ENCODE peak calls at places on chromosomes 6 and 20, in nine cellular contexts. One of them, this sample, is unnamed.

GRCh38 chr6:93468291-93468690 is 48.9 kb upstream of the EPHA7 start:
- DNase-seq in stimulated activated CD8-positive, alpha-beta memory T cell treated with anti-CD3 and anti-CD28 coated beads, Interleukin-15, amount 100 ng/mL, for 1 hour: no peak
- DNase-seq in stimulated activated CD4-positive, alpha-beta T cell treated with anti-CD3 and anti-CD28 coated beads, Interleukin-12 subunit alpha, Interleukin-12 subunit beta, amount 100 ng/mL, for 48 hours: no peak
- DNase-seq in hepatic stellate cell: no peak
- DNase-seq in body of pancreas: no peak
- DNase-seq in G401: peak
- DNase-seq in NCI-H774: peak
- DNase-seq in germinal center: no peak
- DNase-seq in KBM-7: no peak
- DNase-seq in this sample: no peak

GRCh38 chr6:45920819-45921511 is 94.7 kb downstream of the CLIC5 start:
- DNase-seq in stimulated activated CD8-positive, alpha-beta memory T cell treated with anti-CD3 and anti-CD28 coated beads, Interleukin-15, amount 100 ng/mL, for 1 hour: no peak
- DNase-seq in stimulated activated CD4-positive, alpha-beta T cell treated with anti-CD3 and anti-CD28 coated beads, Interleukin-12 subunit alpha, Interleukin-12 subunit beta, amount 100 ng/mL, for 48 hours: no peak
- DNase-seq in hepatic stellate cell: no peak
- DNase-seq in body of pancreas: no peak
- DNase-seq in G401: no peak
- DNase-seq in NCI-H774: no peak
- DNase-seq in germinal center: no peak
- DNase-seq in KBM-7: no peak
- DNase-seq in this sample: no peak

GRCh38 chr6:152983637-152984386 is 971 bp upstream of the FBXO5 start:
- DNase-seq in stimulated activated CD8-positive, alpha-beta memory T cell treated with anti-CD3 and anti-CD28 coated beads, Interleukin-15, amount 100 ng/mL, for 1 hour: peak
- DNase-seq in stimulated activated CD4-positive, alpha-beta T cell treated with anti-CD3 and anti-CD28 coated beads, Interleukin-12 subunit alpha, Interleukin-12 subunit beta, amount 100 ng/mL, for 48 hours: peak
- DNase-seq in hepatic stellate cell: peak
- DNase-seq in body of pancreas: peak
- DNase-seq in G401: peak
- DNase-seq in NCI-H774: peak
- DNase-seq in germinal center: peak
- DNase-seq in KBM-7: peak
- DNase-seq in this sample: peak

GRCh38 chr6:135604035-135604865 is 106.7 kb upstream of the AHI1 start:
- DNase-seq in stimulated activated CD8-positive, alpha-beta memory T cell treated with anti-CD3 and anti-CD28 coated beads, Interleukin-15, amount 100 ng/mL, for 1 hour: no peak
- DNase-seq in stimulated activated CD4-positive, alpha-beta T cell treated with anti-CD3 and anti-CD28 coated beads, Interleukin-12 subunit alpha, Interleukin-12 subunit beta, amount 100 ng/mL, for 48 hours: no peak
- DNase-seq in hepatic stellate cell: no peak
- DNase-seq in body of pancreas: no peak
- DNase-seq in G401: no peak
- DNase-seq in NCI-H774: peak
- DNase-seq in germinal center: no peak
- DNase-seq in KBM-7: no peak
- DNase-seq in this sample: no peak

GRCh38 chr6:170076466-170077165 is 214.3 kb downstream of the DLL1 start:
- DNase-seq in stimulated activated CD8-positive, alpha-beta memory T cell treated with anti-CD3 and anti-CD28 coated beads, Interleukin-15, amount 100 ng/mL, for 1 hour: no peak
- DNase-seq in stimulated activated CD4-positive, alpha-beta T cell treated with anti-CD3 and anti-CD28 coated beads, Interleukin-12 subunit alpha, Interleukin-12 subunit beta, amount 100 ng/mL, for 48 hours: no peak
- DNase-seq in hepatic stellate cell: no peak
- DNase-seq in body of pancreas: peak
- DNase-seq in G401: no peak
- DNase-seq in NCI-H774: no peak
- DNase-seq in germinal center: no peak
- DNase-seq in KBM-7: no peak
- DNase-seq in this sample: no peak

GRCh38 chr6:157221817-157222175 is 101.5 kb downstream of the TMEM242 start:
- DNase-seq in stimulated activated CD8-positive, alpha-beta memory T cell treated with anti-CD3 and anti-CD28 coated beads, Interleukin-15, amount 100 ng/mL, for 1 hour: no peak
- DNase-seq in stimulated activated CD4-positive, alpha-beta T cell treated with anti-CD3 and anti-CD28 coated beads, Interleukin-12 subunit alpha, Interleukin-12 subunit beta, amount 100 ng/mL, for 48 hours: no peak
- DNase-seq in hepatic stellate cell: no peak
- DNase-seq in body of pancreas: no peak
- DNase-seq in G401: no peak
- DNase-seq in NCI-H774: no peak
- DNase-seq in germinal center: no peak
- DNase-seq in KBM-7: no peak
- DNase-seq in this sample: no peak

GRCh38 chr6:13873288-13874190 is 51.2 kb upstream of the RNF182 start:
- DNase-seq in stimulated activated CD8-positive, alpha-beta memory T cell treated with anti-CD3 and anti-CD28 coated beads, Interleukin-15, amount 100 ng/mL, for 1 hour: peak
- DNase-seq in stimulated activated CD4-positive, alpha-beta T cell treated with anti-CD3 and anti-CD28 coated beads, Interleukin-12 subunit alpha, Interleukin-12 subunit beta, amount 100 ng/mL, for 48 hours: peak
- DNase-seq in hepatic stellate cell: peak
- DNase-seq in body of pancreas: peak
- DNase-seq in G401: peak
- DNase-seq in NCI-H774: peak
- DNase-seq in germinal center: peak
- DNase-seq in KBM-7: peak
- DNase-seq in this sample: peak

GRCh38 chr6:34934516-34934915 is 45.5 kb downstream of the ANKS1A start:
- DNase-seq in stimulated activated CD8-positive, alpha-beta memory T cell treated with anti-CD3 and anti-CD28 coated beads, Interleukin-15, amount 100 ng/mL, for 1 hour: no peak
- DNase-seq in stimulated activated CD4-positive, alpha-beta T cell treated with anti-CD3 and anti-CD28 coated beads, Interleukin-12 subunit alpha, Interleukin-12 subunit beta, amount 100 ng/mL, for 48 hours: no peak
- DNase-seq in hepatic stellate cell: no peak
- DNase-seq in body of pancreas: peak
- DNase-seq in G401: peak
- DNase-seq in NCI-H774: no peak
- DNase-seq in germinal center: no peak
- DNase-seq in KBM-7: no peak
- DNase-seq in this sample: no peak

GRCh38 chr20:63497946-63498935 is 642 bp downstream of the EEF1A2 start:
- DNase-seq in stimulated activated CD8-positive, alpha-beta memory T cell treated with anti-CD3 and anti-CD28 coated beads, Interleukin-15, amount 100 ng/mL, for 1 hour: no peak
- DNase-seq in stimulated activated CD4-positive, alpha-beta T cell treated with anti-CD3 and anti-CD28 coated beads, Interleukin-12 subunit alpha, Interleukin-12 subunit beta, amount 100 ng/mL, for 48 hours: no peak
- DNase-seq in hepatic stellate cell: peak
- DNase-seq in body of pancreas: peak
- DNase-seq in G401: peak
- DNase-seq in NCI-H774: no peak
- DNase-seq in germinal center: no peak
- DNase-seq in KBM-7: no peak
- DNase-seq in this sample: peak